ENCODE peak calls at places on chromosomes 12 and 14, in seven cellular contexts. One of them, this sample, is unnamed.

GRCh38 chr14:56339855-56340701 is 221.9 kb downstream of the PELI2 start:
- DNase-seq in iPS DF 6.9: no peak
- DNase-seq in CD8-positive, alpha-beta memory T cell: peak; percentile 35
- DNase-seq in HCT116: peak; percentile 53
- DNase-seq in neural progenitor cell: peak; percentile 79
- DNase-seq in pancreas: peak; percentile 26
- DNase-seq in left ventricle myocardium inferior: peak; percentile 74
- DNase-seq in this sample: peak; percentile 75

GRCh38 chr14:49550284-49551184 is 35.6 kb downstream of the RPS29 start:
- DNase-seq in left ventricle myocardium inferior: no peak
- DNase-seq in CD8-positive, alpha-beta memory T cell: no peak
- DNase-seq in neural progenitor cell: peak; percentile 20
- DNase-seq in HCT116: peak; percentile 8
- DNase-seq in pancreas: no peak
- DNase-seq in iPS DF 6.9: no peak
- DNase-seq in this sample: no peak

GRCh38 chr12:104201238-104202001 is 14.2 kb upstream of the TXNRD1 start:
- DNase-seq in neural progenitor cell: peak; percentile 77
- DNase-seq in HCT116: peak; percentile 60
- DNase-seq in iPS DF 6.9: peak; percentile 77
- DNase-seq in CD8-positive, alpha-beta memory T cell: peak; percentile 60
- DNase-seq in pancreas: peak; percentile 37
- DNase-seq in left ventricle myocardium inferior: no peak
- DNase-seq in this sample: no peak

GRCh38 chr12:27161458-27162228 is 79.3 kb upstream of the C12orf71 start:
- DNase-seq in HCT116: no peak
- DNase-seq in neural progenitor cell: no peak
- DNase-seq in left ventricle myocardium inferior: no peak
- DNase-seq in iPS DF 6.9: no peak
- DNase-seq in CD8-positive, alpha-beta memory T cell: no peak
- DNase-seq in pancreas: no peak
- DNase-seq in this sample: no peak

GRCh38 chr14:68713782-68714181 is 79.1 kb downstream of the ZFP36L1 start:
- DNase-seq in iPS DF 6.9: no peak
- DNase-seq in left ventricle myocardium inferior: no peak
- DNase-seq in pancreas: no peak
- DNase-seq in HCT116: no peak
- DNase-seq in neural progenitor cell: no peak
- DNase-seq in CD8-positive, alpha-beta memory T cell: no peak
- DNase-seq in this sample: no peak

GRCh38 chr12:10075451-10075850 is 23.3 kb downstream of the CLEC1A start:
- DNase-seq in HCT116: no peak
- DNase-seq in neural progenitor cell: no peak
- DNase-seq in pancreas: no peak
- DNase-seq in CD8-positive, alpha-beta memory T cell: no peak
- DNase-seq in iPS DF 6.9: no peak
- DNase-seq in left ventricle myocardium inferior: no peak
- DNase-seq in this sample: no peak

GRCh38 chr14:69154779-69155178 is 1.9 kb upstream of the DCAF5 start:
- DNase-seq in CD8-positive, alpha-beta memory T cell: no peak
- DNase-seq in left ventricle myocardium inferior: no peak
- DNase-seq in HCT116: no peak
- DNase-seq in pancreas: no peak
- DNase-seq in neural progenitor cell: peak; percentile 38
- DNase-seq in iPS DF 6.9: no peak
- DNase-seq in this sample: no peak

GRCh38 chr12:54053625-54054441 is at the start of gene HOXC4:
- DNase-seq in pancreas: no peak
- DNase-seq in left ventricle myocardium inferior: no peak
- DNase-seq in neural progenitor cell: no peak
- DNase-seq in HCT116: no peak
- DNase-seq in CD8-positive, alpha-beta memory T cell: peak; percentile 42
- DNase-seq in iPS DF 6.9: no peak
- DNase-seq in this sample: no peak

GRCh38 chr14:67952786-67953185 is 133.2 kb downstream of the RAD51B start:
- DNase-seq in pancreas: no peak
- DNase-seq in iPS DF 6.9: no peak
- DNase-seq in CD8-positive, alpha-beta memory T cell: no peak
- DNase-seq in HCT116: no peak
- DNase-seq in neural progenitor cell: no peak
- DNase-seq in left ventricle myocardium inferior: no peak
- DNase-seq in this sample: no peak

GRCh38 chr14:85527006-85527405 is 2.9 kb upstream of the FLRT2 start:
- DNase-seq in HCT116: no peak
- DNase-seq in neural progenitor cell: no peak
- DNase-seq in CD8-positive, alpha-beta memory T cell: no peak
- DNase-seq in iPS DF 6.9: no peak
- DNase-seq in left ventricle myocardium inferior: no peak
- DNase-seq in pancreas: no peak
- DNase-seq in this sample: no peak

GRCh38 chr12:112858776-112859175 is 48.0 kb upstream of the OAS1 start:
- DNase-seq in left ventricle myocardium inferior: no peak
- DNase-seq in iPS DF 6.9: no peak
- DNase-seq in HCT116: no peak
- DNase-seq in pancreas: no peak
- DNase-seq in neural progenitor cell: no peak
- DNase-seq in CD8-positive, alpha-beta memory T cell: no peak
- DNase-seq in this sample: no peak

GRCh38 chr14:75113932-75114539 is 12.8 kb downstream of the NEK9 start:
- DNase-seq in CD8-positive, alpha-beta memory T cell: no peak
- DNase-seq in HCT116: no peak
- DNase-seq in left ventricle myocardium inferior: no peak
- DNase-seq in pancreas: no peak
- DNase-seq in neural progenitor cell: no peak
- DNase-seq in iPS DF 6.9: no peak
- DNase-seq in this sample: no peak

GRCh38 chr14:45679852-45680251 is 426.9 kb upstream of the MIS18BP1 start:
- DNase-seq in CD8-positive, alpha-beta memory T cell: no peak
- DNase-seq in HCT116: peak; percentile 15
- DNase-seq in left ventricle myocardium inferior: no peak
- DNase-seq in pancreas: no peak
- DNase-seq in iPS DF 6.9: no peak
- DNase-seq in neural progenitor cell: no peak
- DNase-seq in this sample: no peak

GRCh38 chr12:34376133-34376799 is 354.0 kb downstream of the ALG10 start:
- DNase-seq in CD8-positive, alpha-beta memory T cell: no peak
- DNase-seq in iPS DF 6.9: no peak
- DNase-seq in left ventricle myocardium inferior: no peak
- DNase-seq in pancreas: no peak
- DNase-seq in neural progenitor cell: no peak
- DNase-seq in HCT116: no peak
- DNase-seq in this sample: no peak

GRCh38 chr14:37658174-37658573 is 62.7 kb downstream of the TTC6 start:
- DNase-seq in HCT116: no peak
- DNase-seq in CD8-positive, alpha-beta memory T cell: no peak
- DNase-seq in left ventricle myocardium inferior: no peak
- DNase-seq in pancreas: no peak
- DNase-seq in iPS DF 6.9: no peak
- DNase-seq in neural progenitor cell: no peak
- DNase-seq in this sample: no peak

GRCh38 chr14:104512061-104512460 is 67.5 kb upstream of the C14orf180 start:
- DNase-seq in HCT116: no peak
- DNase-seq in iPS DF 6.9: no peak
- DNase-seq in neural progenitor cell: no peak
- DNase-seq in pancreas: no peak
- DNase-seq in left ventricle myocardium inferior: no peak
- DNase-seq in CD8-positive, alpha-beta memory T cell: no peak
- DNase-seq in this sample: no peak

GRCh38 chr14:20680843-20681347 is 3.5 kb upstream of the RNASE4 start:
- DNase-seq in CD8-positive, alpha-beta memory T cell: no peak
- DNase-seq in neural progenitor cell: no peak
- DNase-seq in pancreas: no peak
- DNase-seq in left ventricle myocardium inferior: no peak
- DNase-seq in HCT116: no peak
- DNase-seq in iPS DF 6.9: no peak
- DNase-seq in this sample: no peak

GRCh38 chr14:36647417-36647826 is 14.2 kb upstream of the PAX9 start:
- DNase-seq in left ventricle myocardium inferior: no peak
- DNase-seq in neural progenitor cell: peak; percentile 41
- DNase-seq in pancreas: no peak
- DNase-seq in CD8-positive, alpha-beta memory T cell: no peak
- DNase-seq in HCT116: no peak
- DNase-seq in iPS DF 6.9: no peak
- DNase-seq in this sample: no peak
- H3K27me3 ChIP-seq in left ventricle myocardium inferior: peaks cover 100% of the 10 kb centered on the region
- H3K27me3 ChIP-seq in neural progenitor cell: peaks cover 100% of the 10 kb centered on the region
- H3K27me3 ChIP-seq in pancreas: peaks cover 24% of the 10 kb centered on the region
- H3K27me3 ChIP-seq in CD8-positive, alpha-beta memory T cell: peaks cover 5% of the 10 kb centered on the region
- H3K27me3 ChIP-seq in HCT116: no peaks in the 10 kb centered on the region
- H3K27me3 ChIP-seq in iPS DF 6.9: peaks cover 59% of the 10 kb centered on the region
- H3K27me3 ChIP-seq in this sample: peaks cover 81% of the 10 kb centered on the region

GRCh38 chr14:23101986-23102625 is 2.7 kb downstream of the CIROP start:
- DNase-seq in CD8-positive, alpha-beta memory T cell: no peak
- DNase-seq in left ventricle myocardium inferior: no peak
- DNase-seq in pancreas: no peak
- DNase-seq in HCT116: no peak
- DNase-seq in neural progenitor cell: no peak
- DNase-seq in iPS DF 6.9: no peak
- DNase-seq in this sample: no peak
- H3K4me1 ChIP-seq in CD8-positive, alpha-beta memory T cell: peaks cover 11% of the 10 kb centered on the region
- H3K4me1 ChIP-seq in left ventricle myocardium inferior: peaks cover 31% of the 10 kb centered on the region
- H3K4me1 ChIP-seq in pancreas: peaks cover 4% of the 10 kb centered on the region
- H3K4me1 ChIP-seq in HCT116: no peaks in the 10 kb centered on the region
- H3K4me1 ChIP-seq in neural progenitor cell: peaks cover 8% of the 10 kb centered on the region
- H3K4me1 ChIP-seq in iPS DF 6.9: peaks cover 1% of the 10 kb centered on the region
- H3K4me1 ChIP-seq in this sample: peaks cover 26% of the 10 kb centered on the region

DNA sequence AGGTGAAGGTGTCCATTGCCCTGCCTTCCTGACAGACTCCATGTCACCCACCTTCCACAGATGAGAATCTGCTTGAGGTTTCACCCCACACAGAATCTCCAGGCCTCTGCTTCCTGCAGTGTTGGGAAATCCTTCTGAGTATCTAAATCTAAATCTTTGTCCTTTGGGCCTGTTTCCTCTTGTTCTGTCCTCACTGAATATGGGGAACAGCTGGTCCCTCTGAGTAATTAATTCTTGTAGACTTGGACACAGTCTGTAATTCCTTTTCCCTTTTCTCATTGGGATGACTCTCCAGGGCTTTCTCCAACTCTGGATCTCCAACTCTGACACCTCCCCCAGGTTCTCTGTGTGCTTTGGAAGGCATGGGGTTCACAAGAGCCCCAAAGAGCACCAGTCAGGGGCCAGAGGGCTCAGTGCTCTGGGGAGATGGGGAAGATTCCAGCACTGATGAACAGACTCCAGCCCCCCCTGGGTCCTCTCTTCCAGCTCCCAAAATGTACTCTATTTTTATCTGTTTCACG is 2.3 kb upstream of the ACVRL1 start:
- DNase-seq in CD8-positive, alpha-beta memory T cell: no peak
- DNase-seq in left ventricle myocardium inferior: no peak
- DNase-seq in neural progenitor cell: no peak
- DNase-seq in HCT116: no peak
- DNase-seq in iPS DF 6.9: no peak
- DNase-seq in pancreas: no peak
- DNase-seq in this sample: no peak
- H3K27me3 ChIP-seq in CD8-positive, alpha-beta memory T cell: peaks cover 10% of the 10 kb centered on the region
- H3K27me3 ChIP-seq in left ventricle myocardium inferior: peaks cover 31% of the 10 kb centered on the region
- H3K27me3 ChIP-seq in neural progenitor cell: peaks cover 46% of the 10 kb centered on the region
- H3K27me3 ChIP-seq in HCT116: no peaks in the 10 kb centered on the region
- H3K27me3 ChIP-seq in iPS DF 6.9: peaks cover 7% of the 10 kb centered on the region
- H3K27me3 ChIP-seq in pancreas: no peaks in the 10 kb centered on the region
- H3K27me3 ChIP-seq in this sample: peaks cover 19% of the 10 kb centered on the region

DNA sequence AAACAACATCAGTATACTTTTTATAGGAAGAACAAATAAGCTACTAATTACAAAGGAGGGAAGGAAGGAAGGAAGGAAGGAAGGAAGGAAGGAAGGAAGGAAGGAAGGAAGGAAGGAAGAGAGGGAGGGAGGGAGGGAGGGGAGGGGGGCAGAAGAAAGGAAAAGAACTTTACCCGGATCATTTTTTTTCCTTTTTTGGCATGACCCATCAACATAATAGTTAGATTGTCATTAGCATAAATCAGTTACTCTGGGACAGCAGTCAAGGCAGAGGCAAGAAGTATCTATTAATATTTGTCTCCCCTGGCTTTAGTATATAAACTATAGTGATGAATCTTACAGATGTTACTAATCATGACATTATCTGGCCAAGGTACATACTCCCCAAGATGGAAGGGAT is 35.2 kb upstream of the TSPAN8 start:
- DNase-seq in neural progenitor cell: no peak
- DNase-seq in left ventricle myocardium inferior: no peak
- DNase-seq in iPS DF 6.9: no peak
- DNase-seq in CD8-positive, alpha-beta memory T cell: no peak
- DNase-seq in HCT116: no peak
- DNase-seq in pancreas: no peak
- DNase-seq in this sample: no peak
- H3K4me1 ChIP-seq in neural progenitor cell: peaks cover 23% of the 10 kb centered on the region
- H3K4me1 ChIP-seq in left ventricle myocardium inferior: no peaks in the 10 kb centered on the region
- H3K4me1 ChIP-seq in iPS DF 6.9: peaks cover 2% of the 10 kb centered on the region
- H3K4me1 ChIP-seq in CD8-positive, alpha-beta memory T cell: no peaks in the 10 kb centered on the region
- H3K4me1 ChIP-seq in HCT116: no peaks in the 10 kb centered on the region
- H3K4me1 ChIP-seq in pancreas: no peaks in the 10 kb centered on the region
- H3K4me1 ChIP-seq in this sample: no peaks in the 10 kb centered on the region

GRCh38 chr12:52573743-52574142 is at the start of gene KRT74:
- DNase-seq in CD8-positive, alpha-beta memory T cell: no peak
- DNase-seq in neural progenitor cell: no peak
- DNase-seq in left ventricle myocardium inferior: no peak
- DNase-seq in HCT116: no peak
- DNase-seq in iPS DF 6.9: no peak
- DNase-seq in pancreas: no peak
- DNase-seq in this sample: no peak
- H3K27me3 ChIP-seq in CD8-positive, alpha-beta memory T cell: no peaks in the 10 kb centered on the region
- H3K27me3 ChIP-seq in neural progenitor cell: no peaks in the 10 kb centered on the region
- H3K27me3 ChIP-seq in left ventricle myocardium inferior: peaks cover 62% of the 10 kb centered on the region
- H3K27me3 ChIP-seq in HCT116: no peaks in the 10 kb centered on the region
- H3K27me3 ChIP-seq in iPS DF 6.9: no peaks in the 10 kb centered on the region
- H3K27me3 ChIP-seq in pancreas: no peaks in the 10 kb centered on the region
- H3K27me3 ChIP-seq in this sample: peaks cover 31% of the 10 kb centered on the region

GRCh38 chr12:120260607-120261006 is 4.9 kb downstream of the PXN start:
- DNase-seq in HCT116: no peak
- DNase-seq in CD8-positive, alpha-beta memory T cell: no peak
- DNase-seq in neural progenitor cell: no peak
- DNase-seq in pancreas: no peak
- DNase-seq in left ventricle myocardium inferior: no peak
- DNase-seq in iPS DF 6.9: no peak
- DNase-seq in this sample: no peak
- H3K4me1 ChIP-seq in HCT116: peaks cover 76% of the 10 kb centered on the region
- H3K4me1 ChIP-seq in CD8-positive, alpha-beta memory T cell: peaks cover 88% of the 10 kb centered on the region
- H3K4me1 ChIP-seq in neural progenitor cell: peaks cover 20% of the 10 kb centered on the region
- H3K4me1 ChIP-seq in pancreas: peaks cover 3% of the 10 kb centered on the region
- H3K4me1 ChIP-seq in left ventricle myocardium inferior: peaks cover 99% of the 10 kb centered on the region
- H3K4me1 ChIP-seq in iPS DF 6.9: peaks cover 17% of the 10 kb centered on the region
- H3K4me1 ChIP-seq in this sample: peaks cover 90% of the 10 kb centered on the region